ENCODE peak calls at places on chromosomes 7 and 10, in four cellular contexts. One of them, this sample, is unnamed.
A peak's percentile ranks its signal among the peaks of the same experiment; 100 is the strongest.

GRCh38 chr7:133081119-133081604 is 728 bp downstream of the CHCHD3 start:
- DNase-seq in GM12878: no peak
- DNase-seq in HepG2: peak; percentile 12
- DNase-seq in K562: peak; percentile 84
- DNase-seq in this sample: no peak

GRCh38 chr7:101538596-101539459 is 90.3 kb downstream of the MYL10 start:
- DNase-seq in GM12878: no peak
- DNase-seq in HepG2: peak; percentile 34
- DNase-seq in K562: peak; percentile 88
- DNase-seq in this sample: peak; percentile 92

GRCh38 chr10:21760332-21760731 is 226.3 kb downstream of the MLLT10 start:
- DNase-seq in HepG2: no peak
- DNase-seq in K562: no peak
- DNase-seq in GM12878: no peak
- DNase-seq in this sample: no peak

GRCh38 chr7:17815318-17815717 is 125.0 kb downstream of the SNX13 start:
- DNase-seq in HepG2: peak; percentile 70
- DNase-seq in K562: no peak
- DNase-seq in GM12878: no peak
- DNase-seq in this sample: no peak

GRCh38 chr7:51138121-51139085 is 178.2 kb downstream of the COBL start:
- DNase-seq in K562: no peak
- DNase-seq in GM12878: no peak
- DNase-seq in HepG2: no peak
- DNase-seq in this sample: peak; percentile 24

GRCh38 chr10:130018253-130018652 is 54.2 kb upstream of the EBF3 start:
- DNase-seq in K562: no peak
- DNase-seq in GM12878: no peak
- DNase-seq in HepG2: no peak
- DNase-seq in this sample: no peak

GRCh38 chr7:116097365-116098009 is 66.9 kb upstream of the TFEC start:
- DNase-seq in HepG2: peak; percentile 57
- DNase-seq in GM12878: no peak
- DNase-seq in K562: peak; percentile 28
- DNase-seq in this sample: no peak

GRCh38 chr10:77533887-77534278 is 103.7 kb downstream of the KCNMA1 start:
- DNase-seq in HepG2: no peak
- DNase-seq in GM12878: no peak
- DNase-seq in K562: no peak
- DNase-seq in this sample: no peak

GRCh38 chr10:54815583-54815982 is 14.6 kb upstream of the PCDH15 start:
- DNase-seq in K562: no peak
- DNase-seq in HepG2: no peak
- DNase-seq in GM12878: no peak
- DNase-seq in this sample: no peak

GRCh38 chr10:93376372-93377296 is 105.5 kb downstream of the MYOF start:
- DNase-seq in K562: peak; percentile 51
- DNase-seq in HepG2: peak; percentile 69
- DNase-seq in GM12878: peak; percentile 31
- DNase-seq in this sample: no peak

GRCh38 chr7:142420554-142421362 is 162.9 kb upstream of the PRSS58 start:
- DNase-seq in HepG2: peak; percentile 3
- DNase-seq in K562: peak; percentile 27
- DNase-seq in GM12878: no peak
- DNase-seq in this sample: no peak

GRCh38 chr7:157087646-157088045 is 51.1 kb upstream of the UBE3C start:
- DNase-seq in K562: no peak
- DNase-seq in GM12878: no peak
- DNase-seq in HepG2: no peak
- DNase-seq in this sample: no peak

GRCh38 chr7:37698271-37698670 is 14.7 kb downstream of the GPR141 start:
- DNase-seq in HepG2: no peak
- DNase-seq in K562: no peak
- DNase-seq in GM12878: no peak
- DNase-seq in this sample: no peak

GRCh38 chr10:98323221-98324164 is 55.5 kb upstream of the LOXL4 start:
- DNase-seq in HepG2: peak; percentile 20
- DNase-seq in K562: peak; percentile 79
- DNase-seq in GM12878: no peak
- DNase-seq in this sample: no peak

GRCh38 chr7:135645296-135645904 is 16.9 kb upstream of the STMP1 start:
- DNase-seq in GM12878: no peak
- DNase-seq in HepG2: peak; percentile 31
- DNase-seq in K562: peak; percentile 42
- DNase-seq in this sample: no peak

GRCh38 chr7:73770002-73770859 is at the start of gene CLDN3:
- DNase-seq in GM12878: no peak
- DNase-seq in HepG2: no peak
- DNase-seq in K562: peak; percentile 5
- DNase-seq in this sample: peak; percentile 79

GRCh38 chr7:98126311-98127142 is 19.9 kb downstream of the LMTK2 start:
- DNase-seq in GM12878: no peak
- DNase-seq in HepG2: peak; percentile 24
- DNase-seq in K562: no peak
- DNase-seq in this sample: no peak

GRCh38 chr7:45155357-45155900 is 2.2 kb upstream of the RAMP3 start:
- DNase-seq in HepG2: no peak
- DNase-seq in K562: no peak
- DNase-seq in GM12878: no peak
- DNase-seq in this sample: no peak

GRCh38 chr10:124030061-124030460 is 63.3 kb downstream of the CHST15 start:
- DNase-seq in GM12878: no peak
- DNase-seq in K562: no peak
- DNase-seq in HepG2: no peak
- DNase-seq in this sample: no peak
- TF ChIP-seq RAD21 in GM12878: no peak
- TF ChIP-seq RAD21 in K562: no peak
- TF ChIP-seq RAD21 in HepG2: no peak
- TF ChIP-seq RAD21 in this sample: no peak

GRCh38 chr7:95690367-95690947 is 81.9 kb upstream of the DYNC1I1 start:
- DNase-seq in HepG2: peak; percentile 47
- DNase-seq in K562: peak; percentile 40
- DNase-seq in GM12878: peak; percentile 8
- DNase-seq in this sample: no peak
- TF ChIP-seq HDAC6 in HepG2: no peak
- TF ChIP-seq HDAC6 in K562: no peak
- TF ChIP-seq HDAC6 in GM12878: no peak
- TF ChIP-seq HDAC6 in this sample: no peak

GRCh38 chr10:121828045-121828444 is 99.8 kb downstream of the ATE1 start:
- DNase-seq in HepG2: no peak
- DNase-seq in K562: no peak
- DNase-seq in GM12878: no peak
- DNase-seq in this sample: no peak
- TF ChIP-seq KDM1A in HepG2: no peak
- TF ChIP-seq KDM1A in K562: no peak
- TF ChIP-seq KDM1A in GM12878: no peak
- TF ChIP-seq KDM1A in this sample: no peak

DNA sequence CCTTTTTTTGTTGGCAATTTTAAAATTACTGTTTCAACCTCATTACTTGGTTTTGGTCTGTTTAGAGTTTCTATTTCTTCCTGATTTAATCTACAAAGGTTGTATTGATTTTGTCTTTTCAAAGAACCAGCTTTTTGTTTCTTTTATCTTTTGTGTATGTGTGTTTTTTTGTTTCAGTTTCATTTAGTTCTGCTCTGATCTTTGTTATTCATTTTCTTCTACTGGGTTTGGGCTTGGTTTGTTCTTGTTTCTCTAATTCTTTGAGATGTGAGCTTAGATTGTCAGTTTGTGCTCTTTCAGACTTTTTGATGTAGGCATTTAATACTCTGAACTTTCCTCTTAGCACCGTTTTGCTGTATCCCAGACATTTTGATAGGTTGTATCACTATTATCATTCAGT is 8.6 kb upstream of the MRPS33 start:
- DNase-seq in K562: no peak
- DNase-seq in GM12878: no peak
- DNase-seq in HepG2: no peak
- DNase-seq in this sample: no peak
- TF ChIP-seq RAD21 in K562: no peak
- TF ChIP-seq RAD21 in GM12878: no peak
- TF ChIP-seq RAD21 in HepG2: no peak
- TF ChIP-seq RAD21 in this sample: no peak

GRCh38 chr10:103493362-103493871 is at the start of gene NEURL1:
- DNase-seq in K562: no peak
- DNase-seq in HepG2: no peak
- DNase-seq in GM12878: no peak
- DNase-seq in this sample: no peak
- TF ChIP-seq HDAC6 in K562: no peak
- TF ChIP-seq HDAC6 in HepG2: no peak
- TF ChIP-seq HDAC6 in GM12878: no peak
- TF ChIP-seq HDAC6 in this sample: no peak

This sample was measured in H1.